ENCODE peak calls at places on chromosomes 4 and X, in four cellular contexts. One of them, this sample, is unnamed.

GRCh38 chr4:18675586-18675985 is 654.0 kb upstream of the LCORL start:
- DNase-seq in NCI-H1105: no peak
- DNase-seq in aorta: no peak
- DNase-seq in germinal center: no peak
- DNase-seq in this sample: no peak

GRCh38 chr4:98688416-98689290 is 30.2 kb upstream of the TSPAN5 start:
- DNase-seq in NCI-H1105: no peak
- DNase-seq in aorta: no peak
- DNase-seq in germinal center: no peak
- DNase-seq in this sample: no peak

GRCh38 chr4:128782076-128782715 is 27.3 kb upstream of the JADE1 start:
- DNase-seq in NCI-H1105: no peak
- DNase-seq in aorta: no peak
- DNase-seq in germinal center: peak; percentile 8
- DNase-seq in this sample: no peak

GRCh38 chr4:1472911-1473518 is 66.8 kb upstream of the NKX1-1 start:
- DNase-seq in NCI-H1105: no peak
- DNase-seq in aorta: no peak
- DNase-seq in germinal center: no peak
- DNase-seq in this sample: no peak

GRCh38 chrX:105706041-105706440 is 116.3 kb upstream of the NRK start:
- DNase-seq in NCI-H1105: no peak
- DNase-seq in aorta: no peak
- DNase-seq in germinal center: no peak
- DNase-seq in this sample: no peak

GRCh38 chr4:19224820-19225219 is 1026.9 kb upstream of the SLIT2 start:
- DNase-seq in NCI-H1105: no peak
- DNase-seq in aorta: no peak
- DNase-seq in germinal center: no peak
- DNase-seq in this sample: no peak

GRCh38 chr4:139461022-139461421 is 7.1 kb downstream of the RAB33B start:
- DNase-seq in NCI-H1105: no peak
- DNase-seq in aorta: no peak
- DNase-seq in germinal center: no peak
- DNase-seq in this sample: no peak

GRCh38 chr4:14841801-14842748 is 160.2 kb upstream of the CPEB2 start:
- DNase-seq in NCI-H1105: no peak
- DNase-seq in aorta: peak; percentile 73
- DNase-seq in germinal center: no peak
- DNase-seq in this sample: peak; percentile 88

GRCh38 chr4:155604718-155605601 is 61.7 kb upstream of the GUCY1A1 start:
- DNase-seq in NCI-H1105: no peak
- DNase-seq in aorta: peak; percentile 65
- DNase-seq in germinal center: no peak
- DNase-seq in this sample: no peak

GRCh38 chrX:276588-277171 is 4.5 kb upstream of the PLCXD1 start:
- DNase-seq in NCI-H1105: no peak
- DNase-seq in aorta: peak; percentile 52
- DNase-seq in germinal center: peak; percentile 34
- DNase-seq in this sample: peak; percentile 82

GRCh38 chrX:154441564-154441963 is 2.4 kb upstream of the FAM50A start:
- DNase-seq in NCI-H1105: no peak
- DNase-seq in aorta: no peak
- DNase-seq in germinal center: no peak
- DNase-seq in this sample: no peak

GRCh38 chr4:172950990-172951389 is 217.6 kb upstream of the GALNT7 start:
- DNase-seq in NCI-H1105: no peak
- DNase-seq in aorta: no peak
- DNase-seq in germinal center: no peak
- DNase-seq in this sample: no peak

GRCh38 chr4:82799006-82799881 is 648 bp upstream of the SCD5 start:
- DNase-seq in NCI-H1105: peak; percentile 37
- DNase-seq in aorta: no peak
- DNase-seq in germinal center: peak; percentile 28
- DNase-seq in this sample: no peak

GRCh38 chr4:69708211-69708610 is 52.2 kb downstream of the SULT1B1 start:
- DNase-seq in NCI-H1105: no peak
- DNase-seq in aorta: no peak
- DNase-seq in germinal center: no peak
- DNase-seq in this sample: no peak

GRCh38 chrX:137747231-137747630 is 181.3 kb downstream of the ZIC3 start:
- DNase-seq in NCI-H1105: no peak
- DNase-seq in aorta: no peak
- DNase-seq in germinal center: no peak
- DNase-seq in this sample: no peak

GRCh38 chrX:154096140-154097002 is 1.1 kb downstream of the MECP2 start:
- DNase-seq in NCI-H1105: peak; percentile 53
- DNase-seq in aorta: no peak
- DNase-seq in germinal center: peak; percentile 1
- DNase-seq in this sample: peak; percentile 64

GRCh38 chrX:19912-20571 is 261.1 kb upstream of the PLCXD1 start:
- DNase-seq in NCI-H1105: no peak
- DNase-seq in aorta: no peak
- DNase-seq in germinal center: no peak
- DNase-seq in this sample: no peak

GRCh38 chrX:5870238-5870637 is 358.4 kb downstream of the NLGN4X start:
- DNase-seq in NCI-H1105: no peak
- DNase-seq in aorta: no peak
- DNase-seq in germinal center: no peak
- DNase-seq in this sample: no peak